ENCODE peak calls at places on chromosomes 11 and 22, in four cellular contexts. N is hepatocyte, P is kidney epithelial cell, J is tibial artery. H is an unnamed sample.

GRCh38 chr11:96264364-96264763 is 78.6 kb downstream of the MAML2 start:
- DNase-seq in N (no peak), P (no peak), J (no peak), H (no peak)

GRCh38 chr11:34243620-34244493 is 114.0 kb downstream of the ABTB2 start:
- DNase-seq in N (peak), P (peak), J (no peak), H (no peak)

GRCh38 chr11:129720156-129720555 is 95.5 kb upstream of the TMEM45B start:
- DNase-seq in N (no peak), P (no peak), J (no peak), H (no peak)

GRCh38 chr11:62574363-62575057 is 819 bp upstream of the EEF1G start:
- DNase-seq in N (peak), P (no peak), J (peak), H (peak)

GRCh38 chr11:18111005-18111404 is 5.1 kb upstream of the SAAL1 start:
- DNase-seq in N (no peak), P (no peak), J (no peak), H (no peak)

GRCh38 chr11:94854770-94855633 is 86.8 kb downstream of the AMOTL1 start:
- DNase-seq in N (no peak), P (no peak), J (no peak), H (no peak)

GRCh38 chr11:44727373-44728084 is 767 bp downstream of the TSPAN18 start:
- DNase-seq in N (peak), P (no peak), J (peak), H (peak)

GRCh38 chr11:35166369-35167360 is 27.7 kb downstream of the CD44 start:
- DNase-seq in N (no peak), P (peak), J (peak), H (no peak)

GRCh38 chr11:84757711-84758110 is 869.4 kb downstream of the DLG2 start:
- DNase-seq in N (no peak), P (no peak), J (no peak), H (no peak)

GRCh38 chr11:75434886-75435570 is 2.0 kb upstream of the KLHL35 start:
- DNase-seq in N (no peak), P (no peak), J (no peak), H (no peak)

GRCh38 chr11:89381094-89381493 is 110.1 kb downstream of the NOX4 start:
- DNase-seq in N (peak), P (peak), J (no peak), H (peak)

GRCh38 chr11:65116370-65117205 is 913 bp downstream of the ZNHIT2 start:
- DNase-seq in N (peak), P (no peak), J (peak), H (peak)

DNA sequence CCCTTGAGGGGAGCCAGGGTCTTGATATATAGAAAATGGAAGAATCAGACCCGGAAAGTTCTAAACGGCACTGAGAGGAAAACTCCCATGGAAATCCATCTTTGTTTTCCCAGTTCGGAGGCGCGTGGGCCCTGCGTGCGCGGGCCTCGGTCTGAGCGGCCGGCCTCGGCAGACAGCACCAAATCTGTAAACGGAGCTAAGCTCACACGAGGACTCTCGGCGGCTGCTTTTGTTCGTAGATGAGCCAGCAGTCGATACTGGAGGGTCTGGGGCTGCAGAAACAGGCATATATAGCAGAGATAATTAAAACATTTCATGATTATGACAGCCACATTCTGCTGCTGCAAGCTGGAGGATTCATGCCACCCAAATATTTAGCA is 68.5 kb upstream of the PPARA start:
- DNase-seq in N (no peak), P (no peak), J (no peak), H (peak)
- H3K4me3 ChIP-seq in N (no peak), P (no peak), J (peak), H (peak)

GRCh38 chr11:42243370-42243769 is 783.9 kb upstream of the LRRC4C start:
- DNase-seq in N (no peak), P (no peak), J (no peak), H (no peak)

GRCh38 chr11:42237701-42238235 is 778.3 kb upstream of the LRRC4C start:
- DNase-seq in N (no peak), P (no peak), J (no peak), H (no peak)

GRCh38 chr11:42244376-42244775 is 784.9 kb upstream of the LRRC4C start:
- DNase-seq in N (no peak), P (no peak), J (no peak), H (no peak)

GRCh38 chr11:42234381-42235035 is 775.1 kb upstream of the LRRC4C start:
- DNase-seq in N (no peak), P (no peak), J (no peak), H (no peak)

GRCh38 chr11:42239102-42239501 is 779.6 kb upstream of the LRRC4C start:
- DNase-seq in N (peak), P (no peak), J (no peak), H (no peak)
- H3K4me3 ChIP-seq in N (no peak), P (no peak), J (no peak), H (no peak)

GRCh38 chr22:29308791-29309262 is 2.4 kb downstream of the GAS2L1 start:
- DNase-seq in N (no peak), P (no peak), J (peak), H (no peak)

GRCh38 chr22:29306830-29307657 is 594 bp downstream of the GAS2L1 start:
- DNase-seq in N (peak), P (no peak), J (peak), H (peak)

GRCh38 chr22:29309332-29310064 is 3.0 kb downstream of the GAS2L1 start:
- DNase-seq in N (no peak), P (no peak), J (peak), H (peak)

GRCh38 chr22:29307658-29308147 is 1.3 kb downstream of the GAS2L1 start:
- DNase-seq in N (no peak), P (no peak), J (peak), H (no peak)

GRCh38 chr22:29308148-29308790 is 1.8 kb downstream of the GAS2L1 start:
- DNase-seq in N (no peak), P (no peak), J (peak), H (no peak)
- H3K4me3 ChIP-seq in N (no peak), P (no peak), J (peak), H (no peak)

GRCh38 chr22:25741692-25742626 is at the start of gene MYO18B:
- DNase-seq in N (no peak), P (no peak), J (peak), H (no peak)
- H3K4me3 ChIP-seq in N (no peak), P (no peak), J (peak), H (no peak)

GRCh38 chr11:104653011-104653806 is 245.1 kb downstream of the CASP12 start:
- DNase-seq in N (no peak), P (no peak), J (no peak), H (no peak)
- H3K4me3 ChIP-seq in N (no peak), P (no peak), J (no peak), H (no peak)

DNA sequence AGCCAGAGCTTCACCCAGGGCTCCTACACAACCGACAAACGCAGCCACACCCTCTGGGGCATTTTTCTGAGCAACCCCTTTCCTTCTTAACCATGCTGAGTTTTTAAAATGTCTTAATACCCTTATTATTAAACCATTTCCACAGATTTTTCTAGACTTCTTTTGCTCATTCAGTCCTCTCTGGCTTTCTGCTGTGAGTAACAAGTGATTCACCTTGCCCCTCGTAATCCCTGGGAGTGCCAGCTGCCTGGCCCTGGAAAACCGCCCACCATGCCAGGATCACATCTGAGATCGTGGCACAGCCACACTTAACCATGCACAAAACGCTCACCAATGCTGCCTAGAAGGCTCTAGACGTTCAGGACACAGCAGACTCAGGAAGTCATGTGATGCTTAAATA is 25.4 kb downstream of the YPEL1 start:
- DNase-seq in N (no peak), P (no peak), J (no peak), H (no peak)
- H3K4me3 ChIP-seq in N (no peak), P (no peak), J (no peak), H (no peak)

H was measured in uterus.